ENCODE peak calls at places on chromosomes 7 and 10, in nine cellular contexts. M, E, B, F, I, V, Y, T and G are unnamed samples.

GRCh38 chr7:84231157-84231556 is 36.6 kb upstream of the SEMA3A start:
- DNase-seq in I (peak; percentile 82), M (no peak), V (no peak), B (no peak), E (no peak), Y (no peak), T (no peak), F (no peak), G (peak; percentile 22)

GRCh38 chr7:130904792-130905191 is 170.8 kb upstream of the KLF14 start:
- DNase-seq in T (no peak), I (no peak), B (no peak), F (no peak), E (no peak), Y (no peak), M (no peak), V (no peak), G (no peak)

GRCh38 chr7:50436133-50436802 is 13.9 kb downstream of the FIGNL1 start:
- DNase-seq in T (no peak), Y (no peak), V (no peak), M (no peak), E (no peak), B (peak; percentile 28), I (peak; percentile 63), F (no peak), G (peak; percentile 92)

GRCh38 chr10:102935510-102935909 is 17.4 kb downstream of the CNNM2 start:
- DNase-seq in V (no peak), T (no peak), I (no peak), B (no peak), E (no peak), M (no peak), Y (no peak), F (no peak), G (no peak)

GRCh38 chr10:112960151-112960681 is 10.2 kb downstream of the TCF7L2 start:
- DNase-seq in I (peak; percentile 63), V (no peak), E (no peak), T (no peak), Y (no peak), M (no peak), F (no peak), B (no peak), G (peak; percentile 40)

GRCh38 chr10:71066600-71066999 is 145.8 kb upstream of the UNC5B start:
- DNase-seq in Y (no peak), T (no peak), E (no peak), F (no peak), V (no peak), M (no peak), I (no peak), B (no peak), G (no peak)

GRCh38 chr7:142300689-142301088 is 42.8 kb upstream of the PRSS58 start:
- DNase-seq in T (no peak), V (peak; percentile 17), M (no peak), Y (no peak), I (no peak), E (peak; percentile 27), B (no peak), F (peak; percentile 11), G (no peak)

GRCh38 chr7:43869898-43870240 is 552 bp upstream of the MRPS24 start:
- DNase-seq in Y (peak; percentile 55), T (no peak), V (no peak), M (no peak), E (peak; percentile 26), F (no peak), B (peak; percentile 66), I (peak; percentile 95), G (peak; percentile 87)

GRCh38 chr7:35037526-35038339 is 448 bp upstream of the DPY19L1 start:
- DNase-seq in V (peak; percentile 93), E (peak; percentile 92), Y (peak; percentile 92), I (peak; percentile 80), M (peak; percentile 83), F (peak; percentile 95), T (peak; percentile 88), B (peak; percentile 94), G (peak; percentile 86)

GRCh38 chr7:142804715-142805114 is 33.9 kb downstream of the PRSS2 start:
- DNase-seq in V (no peak), E (peak; percentile 69), M (no peak), F (no peak), I (no peak), Y (no peak), T (no peak), B (no peak), G (no peak)

GRCh38 chr7:14717711-14718304 is 184.7 kb downstream of the DGKB start:
- DNase-seq in F (peak; percentile 24), T (no peak), I (peak; percentile 3), M (no peak), B (no peak), V (no peak), Y (no peak), E (no peak), G (no peak)

GRCh38 chr10:11551915-11552602 is 59.4 kb downstream of the USP6NL start:
- DNase-seq in V (peak; percentile 31), M (no peak), B (no peak), Y (no peak), I (peak; percentile 98), F (no peak), E (no peak), T (no peak), G (peak; percentile 83)

GRCh38 chr10:35506741-35507140 is 98.4 kb upstream of the GJD4 start:
- DNase-seq in V (no peak), E (no peak), Y (no peak), T (no peak), F (no peak), M (no peak), I (no peak), B (no peak), G (no peak)

GRCh38 chr10:49508654-49509053 is 30.3 kb downstream of the ERCC6 start:
- DNase-seq in M (no peak), I (no peak), Y (no peak), V (no peak), T (no peak), E (no peak), F (no peak), B (no peak), G (no peak)

GRCh38 chr7:76011437-76011836 is 17.0 kb upstream of the TMEM120A start:
- DNase-seq in E (no peak), F (no peak), T (no peak), Y (no peak), I (peak; percentile 48), V (no peak), B (peak; percentile 57), M (no peak), G (peak; percentile 82)

GRCh38 chr10:132443605-132443997 is 46.6 kb downstream of the PWWP2B start:
- DNase-seq in I (no peak), M (peak; percentile 58), V (peak; percentile 47), E (peak; percentile 79), F (no peak), B (peak; percentile 62), T (peak; percentile 50), Y (no peak), G (peak; percentile 38)

GRCh38 chr10:115321360-115321759 is 228.2 kb downstream of the ATRNL1 start:
- DNase-seq in B (no peak), Y (no peak), I (no peak), T (no peak), E (no peak), M (no peak), V (no peak), F (no peak), G (no peak)

GRCh38 chr10:119207713-119208552 is 562 bp downstream of the GRK5 start:
- DNase-seq in V (peak; percentile 20), Y (peak; percentile 57), F (peak; percentile 44), M (no peak), T (peak; percentile 27), B (peak; percentile 69), E (peak; percentile 49), I (peak; percentile 51), G (peak; percentile 56)

GRCh38 chr7:55112056-55112455 is 93.2 kb downstream of the EGFR start:
- DNase-seq in V (no peak), Y (no peak), I (no peak), M (no peak), F (no peak), B (no peak), T (no peak), E (no peak), G (no peak)

GRCh38 chr7:127035203-127035849 is 217.4 kb downstream of the GRM8 start:
- DNase-seq in T (no peak), E (no peak), F (no peak), I (no peak), M (no peak), Y (no peak), V (no peak), B (no peak), G (no peak)

GRCh38 chr7:120628233-120628632 is 229.7 kb downstream of the TSPAN12 start:
- DNase-seq in B (no peak), I (no peak), Y (no peak), E (no peak), F (no peak), T (no peak), V (no peak), M (no peak), G (no peak)

GRCh38 chr10:94443052-94443451 is 40.7 kb downstream of the TBC1D12 start:
- DNase-seq in F (no peak), B (no peak), I (no peak), E (no peak), T (no peak), Y (no peak), M (no peak), V (no peak), G (no peak)

GRCh38 chr7:47342646-47343045 is 239.3 kb downstream of the TNS3 start:
- DNase-seq in T (no peak), M (no peak), V (no peak), E (no peak), Y (no peak), F (no peak), B (no peak), I (no peak), G (no peak)

GRCh38 chr10:34885901-34886300 is 70.8 kb upstream of the PARD3 start:
- DNase-seq in V (no peak), T (no peak), B (no peak), I (no peak), M (no peak), F (no peak), Y (no peak), E (no peak), G (no peak)

GRCh38 chr7:155762639-155763038 is 49.6 kb downstream of the SHH start:
- DNase-seq in E (no peak), T (no peak), I (no peak), Y (no peak), V (no peak), B (no peak), M (no peak), F (no peak), G (no peak)

GRCh38 chr10:69335063-69335587 is 56.8 kb downstream of the HK1 start:
- DNase-seq in E (peak; percentile 41), B (no peak), V (no peak), F (no peak), I (no peak), Y (peak; percentile 70), T (no peak), M (no peak), G (no peak)

GRCh38 chr7:112763298-112763697 is 26.9 kb downstream of the TMEM168 start:
- DNase-seq in T (no peak), V (no peak), E (no peak), Y (no peak), M (no peak), I (no peak), B (no peak), F (no peak), G (no peak)